ENCODE peak calls at places on chromosomes 2 and 18, in five cellular contexts. One of them, this sample, is unnamed.

GRCh38 chr2:229610871-229611270 is 103.5 kb downstream of the DNER start:
- DNase-seq in Peyer's patch: no peak
- DNase-seq in fibroblast of lung: peak; percentile 84
- DNase-seq in uterus: no peak
- DNase-seq in OCI-LY7: no peak
- DNase-seq in this sample: no peak

GRCh38 chr2:138432971-138433370 is 68.6 kb upstream of the SPOPL start:
- DNase-seq in Peyer's patch: no peak
- DNase-seq in fibroblast of lung: peak; percentile 51
- DNase-seq in uterus: no peak
- DNase-seq in OCI-LY7: no peak
- DNase-seq in this sample: no peak

GRCh38 chr2:40257812-40258457 is 194.0 kb downstream of the SLC8A1 start:
- DNase-seq in Peyer's patch: no peak
- DNase-seq in fibroblast of lung: no peak
- DNase-seq in uterus: no peak
- DNase-seq in OCI-LY7: no peak
- DNase-seq in this sample: no peak

GRCh38 chr2:84038866-84039265 is 420.2 kb downstream of the SUCLG1 start:
- DNase-seq in Peyer's patch: no peak
- DNase-seq in fibroblast of lung: no peak
- DNase-seq in uterus: no peak
- DNase-seq in OCI-LY7: no peak
- DNase-seq in this sample: no peak

GRCh38 chr2:239670463-239671120 is 269.8 kb upstream of the HDAC4 start:
- DNase-seq in Peyer's patch: no peak
- DNase-seq in fibroblast of lung: no peak
- DNase-seq in uterus: no peak
- DNase-seq in OCI-LY7: no peak
- DNase-seq in this sample: no peak

GRCh38 chr18:3368193-3368592 is 81.8 kb upstream of the TGIF1 start:
- DNase-seq in Peyer's patch: no peak
- DNase-seq in fibroblast of lung: peak; percentile 90
- DNase-seq in uterus: no peak
- DNase-seq in OCI-LY7: no peak
- DNase-seq in this sample: no peak

GRCh38 chr2:234243871-234244565 is 193.5 kb downstream of the SPP2 start:
- DNase-seq in Peyer's patch: no peak
- DNase-seq in fibroblast of lung: no peak
- DNase-seq in uterus: no peak
- DNase-seq in OCI-LY7: no peak
- DNase-seq in this sample: no peak

GRCh38 chr2:180753809-180754761 is 226.3 kb upstream of the UBE2E3 start:
- DNase-seq in Peyer's patch: no peak
- DNase-seq in fibroblast of lung: peak; percentile 65
- DNase-seq in uterus: no peak
- DNase-seq in OCI-LY7: no peak
- DNase-seq in this sample: no peak

GRCh38 chr2:38909872-38910271 is 20.2 kb downstream of the ARHGEF33 start:
- DNase-seq in Peyer's patch: no peak
- DNase-seq in fibroblast of lung: no peak
- DNase-seq in uterus: no peak
- DNase-seq in OCI-LY7: no peak
- DNase-seq in this sample: no peak

GRCh38 chr18:29841631-29842030 is 1200.9 kb downstream of the DSC3 start:
- DNase-seq in Peyer's patch: no peak
- DNase-seq in fibroblast of lung: no peak
- DNase-seq in uterus: no peak
- DNase-seq in OCI-LY7: no peak
- DNase-seq in this sample: no peak

GRCh38 chr2:230485801-230486341 is 69.9 kb downstream of the SP100 start:
- DNase-seq in Peyer's patch: no peak
- DNase-seq in fibroblast of lung: no peak
- DNase-seq in uterus: no peak
- DNase-seq in OCI-LY7: no peak
- DNase-seq in this sample: no peak

GRCh38 chr18:63883617-63884016 is 3.9 kb upstream of the SERPINB2 start:
- DNase-seq in Peyer's patch: no peak
- DNase-seq in fibroblast of lung: no peak
- DNase-seq in uterus: no peak
- DNase-seq in OCI-LY7: no peak
- DNase-seq in this sample: no peak

GRCh38 chr2:121650554-121650930 is 1.3 kb upstream of the CLASP1 start:
- DNase-seq in Peyer's patch: no peak
- DNase-seq in fibroblast of lung: peak; percentile 34
- DNase-seq in uterus: no peak
- DNase-seq in OCI-LY7: peak; percentile 63
- DNase-seq in this sample: peak; percentile 26

GRCh38 chr2:33788044-33788443 is 188.9 kb upstream of the FAM98A start:
- DNase-seq in Peyer's patch: no peak
- DNase-seq in fibroblast of lung: peak; percentile 86
- DNase-seq in uterus: no peak
- DNase-seq in OCI-LY7: no peak
- DNase-seq in this sample: no peak

GRCh38 chr2:203858176-203858575 is 9.4 kb upstream of the CTLA4 start:
- DNase-seq in Peyer's patch: no peak
- DNase-seq in fibroblast of lung: no peak
- DNase-seq in uterus: no peak
- DNase-seq in OCI-LY7: no peak
- DNase-seq in this sample: no peak

GRCh38 chr2:216739035-216739434 is 43.7 kb upstream of the IGFBP5 start:
- DNase-seq in Peyer's patch: no peak
- DNase-seq in fibroblast of lung: no peak
- DNase-seq in uterus: no peak
- DNase-seq in OCI-LY7: no peak
- DNase-seq in this sample: no peak

GRCh38 chr2:2109186-2109585 is 221.9 kb downstream of the MYT1L start:
- DNase-seq in Peyer's patch: no peak
- DNase-seq in fibroblast of lung: no peak
- DNase-seq in uterus: no peak
- DNase-seq in OCI-LY7: no peak
- DNase-seq in this sample: no peak

GRCh38 chr2:152465541-152465940 is 130.6 kb downstream of the FMNL2 start:
- DNase-seq in Peyer's patch: no peak
- DNase-seq in fibroblast of lung: peak; percentile 29
- DNase-seq in uterus: no peak
- DNase-seq in OCI-LY7: no peak
- DNase-seq in this sample: no peak

GRCh38 chr2:1607971-1608688 is 136.2 kb downstream of the PXDN start:
- DNase-seq in Peyer's patch: peak; percentile 13
- DNase-seq in fibroblast of lung: peak; percentile 71
- DNase-seq in uterus: no peak
- DNase-seq in OCI-LY7: no peak
- DNase-seq in this sample: no peak

GRCh38 chr2:231411237-231411636 is 15.7 kb downstream of the B3GNT7 start:
- DNase-seq in Peyer's patch: no peak
- DNase-seq in fibroblast of lung: no peak
- DNase-seq in uterus: no peak
- DNase-seq in OCI-LY7: no peak
- DNase-seq in this sample: no peak

GRCh38 chr2:168181825-168182224 is 65.6 kb downstream of the STK39 start:
- DNase-seq in Peyer's patch: no peak
- DNase-seq in fibroblast of lung: no peak
- DNase-seq in uterus: no peak
- DNase-seq in OCI-LY7: no peak
- DNase-seq in this sample: no peak

GRCh38 chr2:122001441-122001874 is 246.0 kb downstream of the TSN start:
- DNase-seq in Peyer's patch: no peak
- DNase-seq in fibroblast of lung: no peak
- DNase-seq in uterus: no peak
- DNase-seq in OCI-LY7: no peak
- DNase-seq in this sample: no peak

GRCh38 chr18:23494992-23495391 is 8.3 kb upstream of the RMC1 start:
- DNase-seq in Peyer's patch: no peak
- DNase-seq in fibroblast of lung: no peak
- DNase-seq in uterus: no peak
- DNase-seq in OCI-LY7: no peak
- DNase-seq in this sample: no peak

GRCh38 chr2:10529611-10530010 is 81.5 kb upstream of the ODC1 start:
- DNase-seq in Peyer's patch: no peak
- DNase-seq in fibroblast of lung: no peak
- DNase-seq in uterus: no peak
- DNase-seq in OCI-LY7: no peak
- DNase-seq in this sample: no peak

GRCh38 chr2:205425069-205425468 is 257.2 kb upstream of the NRP2 start:
- DNase-seq in Peyer's patch: no peak
- DNase-seq in fibroblast of lung: no peak
- DNase-seq in uterus: no peak
- DNase-seq in OCI-LY7: no peak
- DNase-seq in this sample: no peak

GRCh38 chr2:109646961-109647360 is 32.8 kb downstream of the SOWAHC start:
- DNase-seq in Peyer's patch: no peak
- DNase-seq in fibroblast of lung: no peak
- DNase-seq in uterus: no peak
- DNase-seq in OCI-LY7: no peak
- DNase-seq in this sample: no peak

GRCh38 chr18:26419746-26420145 is 128.6 kb downstream of the KCTD1 start:
- DNase-seq in Peyer's patch: no peak
- DNase-seq in fibroblast of lung: peak; percentile 10
- DNase-seq in uterus: no peak
- DNase-seq in OCI-LY7: no peak
- DNase-seq in this sample: no peak

GRCh38 chr18:26424428-26425147 is 123.8 kb downstream of the KCTD1 start:
- DNase-seq in Peyer's patch: no peak
- DNase-seq in fibroblast of lung: no peak
- DNase-seq in uterus: no peak
- DNase-seq in OCI-LY7: no peak
- DNase-seq in this sample: no peak

GRCh38 chr18:26421931-26422330 is 126.4 kb downstream of the KCTD1 start:
- DNase-seq in Peyer's patch: no peak
- DNase-seq in fibroblast of lung: no peak
- DNase-seq in uterus: no peak
- DNase-seq in OCI-LY7: no peak
- DNase-seq in this sample: no peak

GRCh38 chr18:26422472-26423162 is 125.7 kb downstream of the KCTD1 start:
- DNase-seq in Peyer's patch: no peak
- DNase-seq in fibroblast of lung: no peak
- DNase-seq in uterus: no peak
- DNase-seq in OCI-LY7: no peak
- DNase-seq in this sample: no peak

GRCh38 chr18:26421503-26421902 is 126.8 kb downstream of the KCTD1 start:
- DNase-seq in Peyer's patch: no peak
- DNase-seq in fibroblast of lung: no peak
- DNase-seq in uterus: no peak
- DNase-seq in OCI-LY7: no peak
- DNase-seq in this sample: no peak
- TF ChIP-seq CTCF in Peyer's patch: no peak
- TF ChIP-seq CTCF in fibroblast of lung: no peak
- TF ChIP-seq CTCF in uterus: no peak
- TF ChIP-seq CTCF in OCI-LY7: no peak
- TF ChIP-seq CTCF in this sample: no peak

GRCh38 chr2:111896576-111896975 is 1.8 kb upstream of the MERTK start:
- DNase-seq in Peyer's patch: no peak
- DNase-seq in fibroblast of lung: no peak
- DNase-seq in uterus: no peak
- DNase-seq in OCI-LY7: no peak
- DNase-seq in this sample: no peak

GRCh38 chr2:111898703-111899514 is 502 bp downstream of the MERTK start:
- DNase-seq in Peyer's patch: peak; percentile 61
- DNase-seq in fibroblast of lung: peak; percentile 14
- DNase-seq in uterus: no peak
- DNase-seq in OCI-LY7: no peak
- DNase-seq in this sample: peak; percentile 21

GRCh38 chr2:111897630-111897923 is 830 bp upstream of the MERTK start:
- DNase-seq in Peyer's patch: no peak
- DNase-seq in fibroblast of lung: no peak
- DNase-seq in uterus: no peak
- DNase-seq in OCI-LY7: no peak
- DNase-seq in this sample: no peak

GRCh38 chr2:111896007-111896406 is 2.4 kb upstream of the MERTK start:
- DNase-seq in Peyer's patch: no peak
- DNase-seq in fibroblast of lung: no peak
- DNase-seq in uterus: no peak
- DNase-seq in OCI-LY7: no peak
- DNase-seq in this sample: no peak

DNA sequence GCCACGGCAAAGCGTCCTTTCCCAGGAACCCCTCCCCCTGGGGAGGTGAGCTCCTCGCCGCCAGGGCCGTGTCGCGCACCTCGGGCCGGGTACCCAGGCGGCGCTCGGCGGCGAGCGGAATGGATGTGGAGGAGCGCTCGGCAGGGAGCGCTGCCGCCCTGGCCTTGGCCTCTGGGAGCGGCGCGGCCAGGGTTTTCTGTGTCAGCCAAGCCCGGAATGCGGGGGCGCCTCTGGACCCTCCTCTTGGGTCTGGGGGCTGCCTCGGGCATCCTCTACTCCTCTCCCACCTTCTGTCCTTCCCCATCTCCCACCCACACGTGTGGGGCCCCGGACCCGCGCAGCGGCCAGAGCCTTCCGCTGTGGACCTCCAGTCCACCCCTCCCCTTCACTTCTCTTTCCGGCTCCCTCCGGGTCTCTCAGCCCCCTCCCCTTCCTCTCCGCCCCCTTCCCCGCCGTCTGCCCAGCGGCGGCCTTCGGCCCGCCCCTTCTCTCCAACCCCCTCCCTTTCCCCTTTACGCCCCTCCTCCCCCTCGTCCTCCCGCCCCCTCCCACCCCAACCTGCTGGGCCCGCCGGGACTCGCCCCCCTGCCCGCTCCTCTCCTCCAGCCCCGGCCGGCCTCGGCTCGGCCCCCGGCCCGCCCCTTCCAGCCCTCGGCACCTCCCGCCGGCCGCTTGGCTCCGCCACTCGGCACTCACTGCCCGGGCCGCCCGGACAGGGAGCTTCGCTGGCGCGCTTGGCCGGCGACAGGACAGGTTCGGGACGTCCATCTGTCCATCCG is at the start of gene MERTK:
- DNase-seq in Peyer's patch: peak; percentile 84
- DNase-seq in fibroblast of lung: peak; percentile 61
- DNase-seq in uterus: peak; percentile 87
- DNase-seq in OCI-LY7: no peak
- DNase-seq in this sample: peak; percentile 26
- TF ChIP-seq CTCF in Peyer's patch: peak; percentile 53
- TF ChIP-seq CTCF in fibroblast of lung: peak; percentile 39
- TF ChIP-seq CTCF in uterus: peak; percentile 75
- TF ChIP-seq CTCF in OCI-LY7: peak; percentile 15
- TF ChIP-seq CTCF in this sample: no peak

GRCh38 chr2:72220170-72220569 is 72.5 kb upstream of the CYP26B1 start:
- DNase-seq in Peyer's patch: no peak
- DNase-seq in fibroblast of lung: no peak
- DNase-seq in uterus: no peak
- DNase-seq in OCI-LY7: peak; percentile 14
- DNase-seq in this sample: no peak
- TF ChIP-seq CTCF in Peyer's patch: no peak
- TF ChIP-seq CTCF in fibroblast of lung: peak; percentile 37
- TF ChIP-seq CTCF in uterus: no peak
- TF ChIP-seq CTCF in OCI-LY7: peak; percentile 56
- TF ChIP-seq CTCF in this sample: no peak

GRCh38 chr18:25672490-25672889 is 320.5 kb upstream of the ZNF521 start:
- DNase-seq in Peyer's patch: no peak
- DNase-seq in fibroblast of lung: no peak
- DNase-seq in uterus: no peak
- DNase-seq in OCI-LY7: no peak
- DNase-seq in this sample: no peak
- TF ChIP-seq CTCF in Peyer's patch: no peak
- TF ChIP-seq CTCF in fibroblast of lung: no peak
- TF ChIP-seq CTCF in uterus: no peak
- TF ChIP-seq CTCF in OCI-LY7: peak; percentile 59
- TF ChIP-seq CTCF in this sample: no peak